ENCODE peak calls at places on chromosomes 6 and 20, in five cellular contexts. T is iPS DF 6.9, Y is upper lobe of left lung, K is Peyer's patch, F is left ventricle myocardium inferior. R is an unnamed sample. For H3K4me1 and H3K27me3, the result is how much of the 10 kb centered on the place peaks cover.

GRCh38 chr6:125611573-125612399 is 137.6 kb upstream of the HEY2 start:
- DNase-seq in T (no peak), Y (no peak), F (no peak), K (no peak), R (no peak)

GRCh38 chr20:63046841-63047240 is 40.1 kb upstream of the BHLHE23 start:
- DNase-seq in Y (no peak), F (no peak), K (no peak), T (no peak), R (no peak)

GRCh38 chr6:114194362-114195343 is 148.2 kb downstream of the HS3ST5 start:
- DNase-seq in Y (peak), F (no peak), K (no peak), T (no peak), R (no peak)

GRCh38 chr6:46648869-46649488 is 3.6 kb downstream of the CYP39A1 start:
- DNase-seq in Y (no peak), F (no peak), K (no peak), T (no peak), R (no peak)

GRCh38 chr6:69232506-69233194 is 564.2 kb downstream of the LMBRD1 start:
- DNase-seq in T (peak), Y (peak), K (peak), F (peak), R (peak)

GRCh38 chr6:84284428-84285033 is 57.1 kb upstream of the CEP162 start:
- DNase-seq in F (no peak), T (peak), K (no peak), Y (no peak), R (peak)

GRCh38 chr6:122014961-122015360 is 384.5 kb upstream of the HSF2 start:
- DNase-seq in T (no peak), F (no peak), Y (no peak), K (no peak), R (peak)

GRCh38 chr20:37901667-37902503 is 1.0 kb upstream of the VSTM2L start:
- DNase-seq in T (no peak), K (peak), F (no peak), Y (peak), R (peak)

GRCh38 chr6:113414511-113414910 is 442.6 kb upstream of the MARCKS start:
- DNase-seq in K (no peak), Y (no peak), T (no peak), F (no peak), R (peak)

GRCh38 chr6:71886184-71887005 is at the start of gene RIMS1:
- DNase-seq in T (no peak), Y (no peak), F (no peak), K (no peak), R (no peak)

GRCh38 chr6:169701218-169701952 is 444 bp downstream of the WDR27 start:
- DNase-seq in F (no peak), Y (no peak), K (no peak), T (no peak), R (no peak)

GRCh38 chr20:35660122-35660937 is 4.4 kb downstream of the CPNE1 start:
- DNase-seq in T (no peak), F (no peak), Y (no peak), K (no peak), R (no peak)

GRCh38 chr20:61352381-61353260 is 100.6 kb downstream of the CDH4 start:
- DNase-seq in F (no peak), K (no peak), T (no peak), Y (no peak), R (no peak)

GRCh38 chr20:12053348-12053747 is 135.7 kb downstream of the BTBD3 start:
- DNase-seq in F (no peak), T (no peak), Y (no peak), K (no peak), R (peak)

GRCh38 chr6:89139509-89140346 is 6.1 kb upstream of the PM20D2 start:
- DNase-seq in T (no peak), Y (no peak), K (no peak), F (no peak), R (no peak)

GRCh38 chr6:4817551-4817950 is 41.3 kb downstream of the CDYL start:
- DNase-seq in F (no peak), T (no peak), K (no peak), Y (no peak), R (no peak)

GRCh38 chr6:37155394-37156312 is 14.3 kb upstream of the PIM1 start:
- DNase-seq in Y (no peak), T (no peak), F (no peak), K (peak), R (no peak)

GRCh38 chr20:20366896-20367680 is 816 bp upstream of the INSM1 start:
- DNase-seq in T (no peak), Y (no peak), F (no peak), K (no peak), R (no peak)

GRCh38 chr6:158605266-158605878 is 39.2 kb downstream of the DYNLT1 start:
- DNase-seq in K (peak), T (peak), Y (peak), F (no peak), R (peak)

GRCh38 chr6:146791930-146792329 is 193.2 kb downstream of the ADGB start:
- DNase-seq in F (no peak), Y (no peak), K (no peak), T (no peak), R (no peak)

GRCh38 chr6:79602859-79603258 is 28.3 kb upstream of the SH3BGRL2 start:
- DNase-seq in F (no peak), Y (no peak), K (no peak), T (no peak), R (no peak)

GRCh38 chr6:96784650-96785049 is 52.6 kb downstream of the GPR63 start:
- DNase-seq in T (no peak), Y (no peak), K (no peak), F (no peak), R (no peak)

GRCh38 chr6:161922631-161923119 is 648.8 kb upstream of the AGPAT4 start:
- DNase-seq in K (peak), Y (peak), F (peak), T (peak), R (peak)

GRCh38 chr6:46010771-46011170 is 4.9 kb downstream of the CLIC5 start:
- DNase-seq in K (peak), Y (no peak), T (no peak), F (no peak), R (no peak)

GRCh38 chr6:121612916-121613315 is 177.5 kb downstream of the GJA1 start:
- DNase-seq in Y (no peak), T (no peak), K (no peak), F (no peak), R (peak)

GRCh38 chr20:47144463-47144862 is 212.0 kb downstream of the ZMYND8 start:
- DNase-seq in F (no peak), Y (no peak), K (no peak), T (no peak), R (no peak)

GRCh38 chr6:128410584-128410983 is 109.8 kb downstream of the PTPRK start:
- DNase-seq in K (peak), T (no peak), Y (no peak), F (no peak), R (no peak)
- H3K27ac ChIP-seq in K (no peak), T (no peak), Y (no peak), F (no peak), R (no peak)

GRCh38 chr6:142853244-142854180 is 91.5 kb downstream of the HIVEP2 start:
- DNase-seq in F (no peak), T (no peak), K (no peak), Y (no peak), R (peak)

GRCh38 chr6:142850653-142851434 is 94.1 kb downstream of the HIVEP2 start:
- DNase-seq in K (no peak), Y (no peak), F (no peak), T (no peak), R (no peak)

GRCh38 chr6:142854589-142855488 is 90.1 kb downstream of the HIVEP2 start:
- DNase-seq in Y (no peak), T (no peak), F (no peak), K (no peak), R (no peak)

GRCh38 chr6:142848969-142849368 is 96.0 kb downstream of the HIVEP2 start:
- DNase-seq in Y (no peak), K (no peak), T (no peak), F (no peak), R (no peak)

DNA sequence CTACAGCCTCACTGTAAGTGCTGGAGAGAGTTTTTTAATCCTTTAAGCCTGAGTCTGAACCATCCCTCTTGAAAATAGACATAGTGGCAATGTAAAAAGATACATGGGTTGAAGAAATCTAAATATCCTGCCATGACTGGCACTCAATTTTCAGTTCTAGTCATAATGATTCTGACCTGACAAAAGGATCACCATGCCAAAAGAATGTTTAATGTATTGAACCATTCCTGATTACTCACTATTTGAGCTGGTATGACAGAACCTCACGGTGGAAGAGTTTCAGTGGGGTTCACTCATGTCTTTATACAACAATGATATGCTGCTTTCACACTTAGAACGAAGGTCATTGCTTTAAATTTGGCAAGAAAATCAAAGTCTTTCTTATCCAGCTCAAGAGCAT is 93.4 kb downstream of the HIVEP2 start:
- DNase-seq in Y (no peak), F (no peak), K (no peak), T (no peak), R (no peak)
- H3K4me1 ChIP-seq in Y (under half), F (half or more), K (under half), T (under half), R (under half)

GRCh38 chr20:1702288-1702687 is 44.7 kb upstream of the SIRPG start:
- DNase-seq in Y (peak), K (no peak), F (no peak), T (no peak), R (no peak)
- H3K27me3 ChIP-seq in Y (under half), K (under half), F (half or more), T (under half), R (under half)

DNA sequence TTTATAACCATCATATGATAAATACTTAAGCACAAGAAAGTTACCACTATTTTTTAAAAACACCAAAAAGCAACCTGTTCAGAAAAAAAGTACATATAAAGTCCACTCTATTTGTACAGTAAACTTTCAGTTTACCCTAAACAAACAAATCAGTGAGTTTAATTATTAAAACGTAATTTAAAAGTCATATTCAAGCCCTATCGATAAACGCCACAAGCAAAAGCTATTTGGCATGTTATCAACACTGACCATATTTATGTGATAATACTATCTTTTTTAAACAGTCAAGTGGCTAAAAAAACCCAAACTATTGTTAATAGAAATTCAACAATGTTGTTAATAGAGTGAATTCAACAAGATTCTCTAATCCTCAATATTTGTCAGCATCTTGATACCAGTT is 1.9 kb downstream of the KATNA1 start:
- DNase-seq in K (no peak), Y (no peak), F (no peak), T (no peak), R (no peak)
- H3K27ac ChIP-seq in K (no peak), Y (no peak), F (no peak), T (no peak), R (peak)

DNA sequence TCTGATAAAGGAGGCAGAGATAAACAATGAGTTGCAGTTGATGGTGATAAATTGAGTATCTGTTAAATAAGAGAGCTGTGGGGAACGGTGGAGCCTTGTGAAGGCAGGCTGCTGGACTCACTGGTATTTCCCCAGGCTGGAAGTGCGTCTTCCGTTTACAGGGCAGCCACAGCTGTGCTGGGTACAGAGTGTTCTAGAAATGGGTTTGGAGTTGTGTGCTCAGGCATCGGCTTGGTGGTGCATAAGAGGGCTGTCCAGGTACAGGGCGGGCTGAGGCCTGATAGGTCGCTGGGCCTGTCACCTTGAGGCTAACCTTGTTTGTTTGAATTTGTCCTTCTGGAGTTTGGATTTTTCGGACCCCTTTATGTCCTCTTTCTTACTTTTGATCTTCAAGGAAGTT is 39.3 kb downstream of the ARID1B start:
- DNase-seq in Y (peak), T (no peak), K (peak), F (no peak), R (peak)
- H3K4me1 ChIP-seq in Y (under half), T (under half), K (under half), F (half or more), R (under half)

DNA sequence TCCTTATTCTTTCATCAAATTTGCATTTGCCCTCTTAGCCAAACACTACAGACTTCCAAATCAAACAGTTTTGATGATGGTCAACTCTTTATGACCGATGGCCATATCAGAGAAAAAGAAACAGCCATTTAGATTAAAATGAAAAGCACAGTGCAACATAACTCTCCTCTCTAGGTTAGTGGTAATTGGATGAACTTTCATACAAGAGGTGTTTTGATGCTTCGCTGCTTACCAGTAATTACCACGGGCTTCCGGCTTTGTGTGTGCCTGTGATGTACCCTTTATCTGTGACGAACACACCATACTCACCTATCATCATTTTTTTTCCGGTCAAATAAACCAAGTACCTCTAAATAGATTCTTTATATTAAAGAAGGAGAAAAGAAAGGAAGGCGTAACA is 181.8 kb downstream of the FOXA2 start:
- DNase-seq in F (no peak), Y (no peak), T (no peak), K (no peak), R (no peak)
- H3K27me3 ChIP-seq in F (half or more), Y (under half), T (under half), K (under half), R (under half)

GRCh38 chr6:30861257-30862048 is 22.9 kb upstream of the DDR1 start:
- DNase-seq in Y (no peak), F (no peak), T (no peak), K (no peak), R (no peak)
- H3K27ac ChIP-seq in Y (no peak), F (no peak), T (no peak), K (no peak), R (no peak)

GRCh38 chr6:133995296-133995695 is 42.3 kb downstream of the TBPL1 start:
- DNase-seq in K (no peak), T (no peak), Y (no peak), F (no peak), R (no peak)
- H3K4me1 ChIP-seq in K (under half), T (under half), Y (under half), F (under half), R (under half)

DNA sequence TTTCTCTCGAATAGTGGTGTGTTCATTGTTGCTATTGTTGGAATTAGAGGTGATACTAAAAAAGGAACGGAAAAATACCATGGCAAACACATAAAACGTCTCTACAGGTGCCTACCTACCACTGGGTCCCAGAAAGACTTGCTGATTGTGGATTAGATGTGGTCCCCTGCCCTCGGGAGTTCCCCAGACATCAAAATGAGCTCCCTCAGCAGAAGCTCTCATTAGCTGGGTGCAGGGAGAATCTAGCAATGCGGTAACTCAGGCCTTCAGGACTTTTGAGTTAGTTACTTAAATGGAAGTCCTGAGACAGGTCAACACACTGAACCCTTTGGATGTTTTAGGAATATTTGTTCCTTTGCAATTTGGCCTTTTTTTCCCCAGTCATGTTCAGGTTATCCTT is 6.1 kb downstream of the IRF4 start:
- DNase-seq in K (no peak), T (no peak), Y (no peak), F (no peak), R (no peak)
- H3K27me3 ChIP-seq in K (under half), T (under half), Y (under half), F (half or more), R (half or more)

DNA sequence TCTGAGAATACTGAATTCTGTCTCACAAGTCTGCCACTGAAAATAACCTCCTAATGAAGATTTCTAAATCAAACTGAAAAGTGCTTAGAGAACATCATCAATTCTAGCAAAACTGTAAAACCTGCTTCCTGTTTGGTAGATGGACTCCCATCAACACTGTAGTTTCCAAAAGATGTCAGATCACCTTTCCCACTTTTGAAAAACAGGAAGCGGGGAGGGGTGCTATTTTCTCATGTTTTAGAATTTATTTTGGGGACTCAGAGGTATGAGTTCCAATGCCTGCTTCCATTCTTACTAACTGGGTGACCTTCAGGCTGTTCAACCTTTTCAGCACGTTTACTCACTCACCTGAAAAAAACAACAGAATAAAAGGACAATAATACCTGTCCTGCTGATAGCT is 1.2 kb downstream of the ATP5F1E start:
- DNase-seq in T (no peak), Y (no peak), K (no peak), F (no peak), R (no peak)
- H3K27ac ChIP-seq in T (no peak), Y (peak), K (peak), F (peak), R (no peak)